ENCODE peak calls at places on chromosomes 2 and 18, in five cellular contexts. One of them, this sample, is unnamed.
A peak's percentile ranks its signal among the peaks of the same experiment; 100 is the strongest.

GRCh38 chr2:47088371-47089082 is 66.6 kb downstream of the STPG4 start:
- DNase-seq in A549: no peak
- DNase-seq in psoas muscle: no peak
- DNase-seq in GM23338: peak; percentile 43
- DNase-seq in AG04450: no peak
- DNase-seq in this sample: no peak

GRCh38 chr2:34570266-34570872 is 971.3 kb upstream of the FAM98A start:
- DNase-seq in A549: no peak
- DNase-seq in psoas muscle: no peak
- DNase-seq in GM23338: peak; percentile 53
- DNase-seq in AG04450: no peak
- DNase-seq in this sample: peak; percentile 1

GRCh38 chr2:224580248-224580647 is 4.9 kb downstream of the CUL3 start:
- DNase-seq in A549: no peak
- DNase-seq in psoas muscle: no peak
- DNase-seq in GM23338: no peak
- DNase-seq in AG04450: no peak
- DNase-seq in this sample: no peak

GRCh38 chr18:51666717-51667320 is 469.3 kb upstream of the MEX3C start:
- DNase-seq in A549: no peak
- DNase-seq in psoas muscle: peak; percentile 49
- DNase-seq in GM23338: peak; percentile 5
- DNase-seq in AG04450: no peak
- DNase-seq in this sample: peak; percentile 40

GRCh38 chr2:236628256-236628961 is 58.8 kb downstream of the ACKR3 start:
- DNase-seq in A549: no peak
- DNase-seq in psoas muscle: no peak
- DNase-seq in GM23338: no peak
- DNase-seq in AG04450: no peak
- DNase-seq in this sample: no peak

GRCh38 chr18:13621886-13622619 is 104.3 kb downstream of the FAM210A start:
- DNase-seq in A549: no peak
- DNase-seq in psoas muscle: no peak
- DNase-seq in GM23338: no peak
- DNase-seq in AG04450: no peak
- DNase-seq in this sample: no peak

GRCh38 chr2:195863564-195863963 is 205.1 kb downstream of the DNAH7 start:
- DNase-seq in A549: no peak
- DNase-seq in psoas muscle: no peak
- DNase-seq in GM23338: no peak
- DNase-seq in AG04450: no peak
- DNase-seq in this sample: no peak

GRCh38 chr2:85015653-85016360 is 44.8 kb downstream of the KCMF1 start:
- DNase-seq in A549: no peak
- DNase-seq in psoas muscle: no peak
- DNase-seq in GM23338: no peak
- DNase-seq in AG04450: no peak
- DNase-seq in this sample: no peak

GRCh38 chr2:85737961-85738360 is 15.8 kb upstream of the ATOH8 start:
- DNase-seq in A549: no peak
- DNase-seq in psoas muscle: peak; percentile 48
- DNase-seq in GM23338: no peak
- DNase-seq in AG04450: no peak
- DNase-seq in this sample: no peak

GRCh38 chr2:148813603-148814065 is 61.4 kb upstream of the KIF5C start:
- DNase-seq in A549: no peak
- DNase-seq in psoas muscle: no peak
- DNase-seq in GM23338: peak; percentile 98
- DNase-seq in AG04450: no peak
- DNase-seq in this sample: no peak

GRCh38 chr2:121160366-121160765 is 124.6 kb downstream of the TFCP2L1 start:
- DNase-seq in A549: no peak
- DNase-seq in psoas muscle: no peak
- DNase-seq in GM23338: no peak
- DNase-seq in AG04450: no peak
- DNase-seq in this sample: no peak

GRCh38 chr2:47255794-47256193 is 100.7 kb upstream of the STPG4 start:
- DNase-seq in A549: no peak
- DNase-seq in psoas muscle: no peak
- DNase-seq in GM23338: no peak
- DNase-seq in AG04450: no peak
- DNase-seq in this sample: no peak

GRCh38 chr18:56869189-56869777 is 218.1 kb downstream of the WDR7 start:
- DNase-seq in A549: peak; percentile 2
- DNase-seq in psoas muscle: no peak
- DNase-seq in GM23338: peak; percentile 68
- DNase-seq in AG04450: peak; percentile 41
- DNase-seq in this sample: peak; percentile 24

GRCh38 chr18:56872140-56872539 is 221.0 kb downstream of the WDR7 start:
- DNase-seq in A549: no peak
- DNase-seq in psoas muscle: no peak
- DNase-seq in GM23338: no peak
- DNase-seq in AG04450: no peak
- DNase-seq in this sample: no peak

GRCh38 chr18:56870982-56871381 is 219.8 kb downstream of the WDR7 start:
- DNase-seq in A549: no peak
- DNase-seq in psoas muscle: no peak
- DNase-seq in GM23338: no peak
- DNase-seq in AG04450: no peak
- DNase-seq in this sample: no peak

GRCh38 chr18:56878712-56879111 is 227.6 kb downstream of the WDR7 start:
- DNase-seq in A549: no peak
- DNase-seq in psoas muscle: no peak
- DNase-seq in GM23338: no peak
- DNase-seq in AG04450: no peak
- DNase-seq in this sample: no peak

DNA sequence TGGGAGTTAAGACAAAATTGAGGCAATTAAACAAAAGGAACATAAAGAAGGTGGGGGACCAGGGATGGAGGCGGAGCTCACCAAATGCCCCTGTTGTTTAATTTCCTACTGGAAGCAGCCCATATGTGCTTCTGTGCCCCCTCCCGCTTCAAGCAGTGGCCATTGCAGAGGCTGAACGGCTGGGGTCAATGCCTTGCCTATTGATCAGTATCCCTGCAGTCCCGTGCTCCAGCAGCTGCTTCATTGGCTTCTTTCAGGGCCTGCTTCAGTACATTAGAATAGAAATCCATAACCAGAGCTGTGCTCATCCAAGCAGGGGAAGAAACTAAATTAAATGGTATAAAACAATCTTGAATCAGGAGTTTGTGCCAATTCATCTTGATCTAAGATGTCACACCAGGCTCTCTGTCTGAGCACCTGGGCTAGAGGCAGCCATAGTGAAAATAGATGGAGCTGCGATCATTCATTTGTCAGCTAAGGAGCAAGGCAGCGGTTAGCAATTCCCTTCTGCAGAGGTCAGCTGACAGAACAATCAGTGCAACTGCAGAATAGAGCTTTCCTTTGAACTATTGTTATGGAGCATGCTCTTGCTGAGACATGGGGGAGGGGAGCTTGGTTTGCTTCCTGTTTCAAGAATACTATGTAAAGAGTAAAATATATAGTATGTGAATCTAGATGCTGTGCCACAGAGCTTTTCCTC is 222.4 kb downstream of the WDR7 start:
- DNase-seq in A549: no peak
- DNase-seq in psoas muscle: no peak
- DNase-seq in GM23338: peak; percentile 96
- DNase-seq in AG04450: no peak
- DNase-seq in this sample: no peak
- H3K4me3 ChIP-seq in A549: no peak overlapping the region
- H3K4me3 ChIP-seq in psoas muscle: no peak overlapping the region
- H3K4me3 ChIP-seq in GM23338: peak overlapping the region; percentile 25
- H3K4me3 ChIP-seq in AG04450: no peak overlapping the region
- H3K4me3 ChIP-seq in this sample: no peak overlapping the region

GRCh38 chr2:72007402-72007801 is 140.3 kb downstream of the CYP26B1 start:
- DNase-seq in A549: no peak
- DNase-seq in psoas muscle: no peak
- DNase-seq in GM23338: no peak
- DNase-seq in AG04450: no peak
- DNase-seq in this sample: no peak
- TF ChIP-seq CTCF in A549: no peak
- TF ChIP-seq CTCF in psoas muscle: no peak
- TF ChIP-seq CTCF in GM23338: no peak
- TF ChIP-seq CTCF in AG04450: no peak
- TF ChIP-seq CTCF in this sample: no peak

GRCh38 chr2:44789446-44789845 is 152.1 kb upstream of the SIX3 start:
- DNase-seq in A549: no peak
- DNase-seq in psoas muscle: no peak
- DNase-seq in GM23338: no peak
- DNase-seq in AG04450: no peak
- DNase-seq in this sample: no peak
- H3K4me3 ChIP-seq in A549: no peak overlapping the region
- H3K4me3 ChIP-seq in psoas muscle: no peak overlapping the region
- H3K4me3 ChIP-seq in GM23338: no peak overlapping the region
- H3K4me3 ChIP-seq in AG04450: no peak overlapping the region
- H3K4me3 ChIP-seq in this sample: no peak overlapping the region

DNA sequence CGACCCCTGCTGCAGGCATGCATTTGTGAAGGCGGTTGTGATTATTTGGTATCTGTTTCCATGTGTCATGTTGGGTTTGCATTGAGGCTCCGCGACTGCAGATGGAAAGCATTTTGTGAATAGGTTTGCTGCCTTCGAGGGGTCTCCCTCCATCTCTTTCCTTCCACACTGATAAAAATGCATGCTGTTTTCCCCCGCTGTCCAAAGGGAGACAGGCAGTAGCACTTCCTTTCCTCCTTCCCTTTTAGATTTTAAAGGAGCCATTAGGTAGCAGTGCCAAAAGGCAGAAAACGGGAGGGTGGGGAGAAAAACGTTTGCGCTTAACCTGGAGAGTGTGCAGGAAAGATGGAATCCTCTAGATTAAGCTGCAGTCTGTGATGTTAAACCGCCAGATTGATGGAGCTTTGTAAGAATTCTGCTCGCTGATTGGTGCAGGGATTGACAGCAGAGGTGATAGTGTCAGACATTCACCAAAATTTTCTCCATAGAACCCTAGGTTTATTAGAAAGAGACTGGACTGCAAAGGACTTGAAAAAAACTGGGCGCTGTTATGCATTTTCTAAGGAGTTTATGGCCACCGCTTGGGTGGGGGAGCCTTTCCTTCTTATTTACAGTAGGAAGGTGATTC is 653 bp downstream of the MAPRE2 start:
- DNase-seq in A549: no peak
- DNase-seq in psoas muscle: no peak
- DNase-seq in GM23338: no peak
- DNase-seq in AG04450: no peak
- DNase-seq in this sample: no peak
- TF ChIP-seq CTCF in A549: no peak
- TF ChIP-seq CTCF in psoas muscle: no peak
- TF ChIP-seq CTCF in GM23338: no peak
- TF ChIP-seq CTCF in AG04450: peak; percentile 10
- TF ChIP-seq CTCF in this sample: no peak

DNA sequence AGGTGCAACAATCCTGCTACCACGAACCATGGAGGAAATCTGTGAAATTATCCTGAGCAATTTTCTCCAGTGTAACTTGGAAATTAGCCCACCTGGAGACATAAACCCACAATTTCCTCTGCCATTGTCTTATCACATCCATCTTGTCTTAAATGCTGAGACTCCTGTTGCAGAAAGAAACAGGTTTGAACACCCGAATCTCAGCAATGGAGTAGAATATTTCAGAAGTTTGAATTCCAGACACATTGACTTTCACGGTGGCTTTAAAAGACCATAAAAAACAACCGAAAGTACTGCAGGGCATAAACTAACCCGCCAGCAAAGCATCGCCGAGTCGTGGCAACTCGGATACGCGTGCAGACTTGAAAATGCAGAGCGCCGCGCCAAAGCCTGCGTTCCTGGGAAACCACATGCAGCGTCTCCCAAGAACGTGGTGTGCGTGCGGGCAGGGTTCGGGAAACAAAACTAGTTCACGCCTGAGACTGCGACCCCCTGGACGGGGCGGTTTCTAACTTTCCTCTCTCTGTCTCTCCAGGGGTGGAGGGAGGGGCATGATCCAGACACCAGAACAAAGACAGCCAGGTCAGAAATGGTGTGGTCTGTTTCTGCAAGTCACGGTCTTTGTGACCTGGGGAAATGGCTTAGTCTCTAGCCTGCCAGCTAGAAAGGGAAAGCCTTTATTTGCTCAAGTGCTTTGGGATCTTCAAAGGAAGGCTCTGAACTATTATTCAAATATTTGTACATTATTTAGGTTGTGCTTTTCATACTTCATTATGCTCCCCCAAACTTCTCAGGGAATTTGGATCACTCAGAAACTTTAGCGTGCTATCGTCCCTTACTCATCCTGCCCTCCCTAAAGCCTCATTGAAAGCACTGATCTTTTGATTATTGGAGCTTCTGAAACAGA is 26.9 kb upstream of the KCTD1 start:
- DNase-seq in A549: peak; percentile 64
- DNase-seq in psoas muscle: peak; percentile 61
- DNase-seq in GM23338: peak; percentile 83
- DNase-seq in AG04450: no peak
- DNase-seq in this sample: peak; percentile 84
- H3K4me3 ChIP-seq in A549: peak overlapping the region; percentile 37
- H3K4me3 ChIP-seq in psoas muscle: peak overlapping the region; percentile 63
- H3K4me3 ChIP-seq in GM23338: peak overlapping the region; percentile 41
- H3K4me3 ChIP-seq in AG04450: peak overlapping the region; percentile 49
- H3K4me3 ChIP-seq in this sample: peak overlapping the region; percentile 45

GRCh38 chr2:169203952-169204351 is 134.6 kb downstream of the DHRS9 start:
- DNase-seq in A549: no peak
- DNase-seq in psoas muscle: no peak
- DNase-seq in GM23338: no peak
- DNase-seq in AG04450: no peak
- DNase-seq in this sample: no peak

GRCh38 chr2:169210917-169211316 is 141.6 kb downstream of the DHRS9 start:
- DNase-seq in A549: no peak
- DNase-seq in psoas muscle: no peak
- DNase-seq in GM23338: no peak
- DNase-seq in AG04450: no peak
- DNase-seq in this sample: no peak

GRCh38 chr2:169208026-169208425 is 138.7 kb downstream of the DHRS9 start:
- DNase-seq in A549: no peak
- DNase-seq in psoas muscle: no peak
- DNase-seq in GM23338: no peak
- DNase-seq in AG04450: no peak
- DNase-seq in this sample: no peak
- TF ChIP-seq CTCF in A549: no peak
- TF ChIP-seq CTCF in psoas muscle: no peak
- TF ChIP-seq CTCF in GM23338: no peak
- TF ChIP-seq CTCF in AG04450: no peak
- TF ChIP-seq CTCF in this sample: no peak

GRCh38 chr2:240906911-240907590 is 915 bp downstream of the CROCC2 start:
- DNase-seq in A549: no peak
- DNase-seq in psoas muscle: no peak
- DNase-seq in GM23338: no peak
- DNase-seq in AG04450: no peak
- DNase-seq in this sample: no peak
- H3K4me3 ChIP-seq in A549: no peak overlapping the region
- H3K4me3 ChIP-seq in psoas muscle: no peak overlapping the region
- H3K4me3 ChIP-seq in GM23338: no peak overlapping the region
- H3K4me3 ChIP-seq in AG04450: no peak overlapping the region
- H3K4me3 ChIP-seq in this sample: no peak overlapping the region